ENCODE peak calls at places on chromosomes 5 and 9, in four cellular contexts. J, X, M and C are unnamed samples.
A peak's percentile ranks its signal among the peaks of the same experiment; 100 is the strongest.

GRCh38 chr5:97044057-97044456 is 98.4 kb downstream of the LIX1 start:
- DNase-seq in J (peak; percentile 59), X (no peak), M (no peak), C (no peak)

GRCh38 chr5:112628219-112628618 is 109.5 kb upstream of the APC start:
- DNase-seq in J (peak; percentile 56), X (peak; percentile 36), M (no peak), C (peak; percentile 94)

GRCh38 chr5:94174748-94175411 is 433.5 kb upstream of the POU5F2 start:
- DNase-seq in J (no peak), X (no peak), M (no peak), C (no peak)

GRCh38 chr5:154626876-154627552 is 128.2 kb upstream of the LARP1 start:
- DNase-seq in J (no peak), X (no peak), M (no peak), C (no peak)

GRCh38 chr9:4068914-4069313 is 231.0 kb downstream of the GLIS3 start:
- DNase-seq in J (no peak), X (no peak), M (no peak), C (no peak)

GRCh38 chr5:37553720-37554402 is 174.7 kb downstream of the WDR70 start:
- DNase-seq in J (no peak), X (no peak), M (no peak), C (no peak)

GRCh38 chr5:43078956-43079355 is 38.8 kb upstream of the ANXA2R start:
- DNase-seq in J (no peak), X (no peak), M (no peak), C (no peak)

GRCh38 chr9:99050292-99050911 is 54.5 kb upstream of the TGFBR1 start:
- DNase-seq in J (no peak), X (no peak), M (no peak), C (no peak)

GRCh38 chr5:101678494-101679193 is 617.4 kb downstream of the SLCO4C1 start:
- DNase-seq in J (peak; percentile 81), X (peak; percentile 74), M (peak; percentile 7), C (peak; percentile 48)

GRCh38 chr9:278651-279050 is 64.0 kb downstream of the DOCK8 start:
- DNase-seq in J (no peak), X (no peak), M (no peak), C (no peak)

GRCh38 chr9:91101598-91102168 is 260.0 kb downstream of the AUH start:
- DNase-seq in J (no peak), X (no peak), M (no peak), C (peak; percentile 95)

GRCh38 chr9:91221332-91221731 is 140.4 kb downstream of the AUH start:
- DNase-seq in J (no peak), X (no peak), M (no peak), C (no peak)

GRCh38 chr9:35682083-35682482 is 7.6 kb downstream of the TPM2 start:
- DNase-seq in J (no peak), X (no peak), M (no peak), C (no peak)

GRCh38 chr9:101508203-101508602 is 25.4 kb upstream of the RNF20 start:
- DNase-seq in J (no peak), X (no peak), M (no peak), C (no peak)

GRCh38 chr5:139636207-139636792 is 11.8 kb upstream of the CXXC5 start:
- DNase-seq in J (no peak), X (no peak), M (peak; percentile 97), C (peak; percentile 95)

GRCh38 chr9:17609312-17610005 is 30.6 kb downstream of the SH3GL2 start:
- DNase-seq in J (no peak), X (no peak), M (no peak), C (no peak)

GRCh38 chr5:91691592-91691991 is 308.5 kb upstream of the ARRDC3 start:
- DNase-seq in J (no peak), X (no peak), M (no peak), C (no peak)

GRCh38 chr9:36293918-36294317 is 35.7 kb upstream of the GNE start:
- DNase-seq in J (no peak), X (no peak), M (no peak), C (no peak)

GRCh38 chr5:164073013-164073535 is 567.7 kb downstream of the MAT2B start:
- DNase-seq in J (no peak), X (no peak), M (no peak), C (no peak)

GRCh38 chr5:32562841-32563240 is 22.5 kb upstream of the SUB1 start:
- DNase-seq in J (peak; percentile 8), X (peak; percentile 12), M (no peak), C (no peak)

GRCh38 chr9:95570150-95570549 is 53.4 kb upstream of the PTCH1 start:
- DNase-seq in J (no peak), X (no peak), M (no peak), C (no peak)

GRCh38 chr9:72262063-72262462 is 102.9 kb downstream of the ZFAND5 start:
- DNase-seq in J (no peak), X (no peak), M (no peak), C (no peak)

GRCh38 chr5:170787216-170787615 is 3.7 kb downstream of the GABRP start:
- DNase-seq in J (no peak), X (no peak), M (no peak), C (no peak)

GRCh38 chr9:116791314-116791713 is 104.2 kb downstream of the TRIM32 start:
- DNase-seq in J (no peak), X (no peak), M (no peak), C (no peak)

GRCh38 chr9:19493174-19493811 is 84.5 kb downstream of the ACER2 start:
- DNase-seq in J (peak; percentile 69), X (peak; percentile 67), M (peak; percentile 11), C (peak; percentile 19)

GRCh38 chr5:121189569-121190305 is 661.9 kb upstream of the FTMT start:
- DNase-seq in J (no peak), X (no peak), M (no peak), C (no peak)

GRCh38 chr5:125696762-125697161 is 726.4 kb upstream of the GRAMD2B start:
- DNase-seq in J (no peak), X (no peak), M (no peak), C (no peak)

GRCh38 chr5:40410231-40410861 is 269.4 kb upstream of the PTGER4 start:
- DNase-seq in J (no peak), X (no peak), M (no peak), C (no peak)

GRCh38 chr9:90024823-90025222 is 420.0 kb downstream of the GADD45G start:
- DNase-seq in J (no peak), X (no peak), M (no peak), C (no peak)

GRCh38 chr5:43422143-43422542 is 10.0 kb upstream of the CCL28 start:
- DNase-seq in J (no peak), X (no peak), M (no peak), C (no peak)

GRCh38 chr9:95505676-95506437 is 10.9 kb downstream of the PTCH1 start:
- DNase-seq in J (peak; percentile 93), X (peak; percentile 79), M (no peak), C (peak; percentile 77)

GRCh38 chr5:89388872-89389271 is 505.9 kb upstream of the MEF2C start:
- DNase-seq in J (no peak), X (no peak), M (no peak), C (peak; percentile 86)

GRCh38 chr9:129312731-129313130 is 134.7 kb upstream of the IER5L start:
- DNase-seq in J (no peak), X (no peak), M (no peak), C (no peak)

DNA sequence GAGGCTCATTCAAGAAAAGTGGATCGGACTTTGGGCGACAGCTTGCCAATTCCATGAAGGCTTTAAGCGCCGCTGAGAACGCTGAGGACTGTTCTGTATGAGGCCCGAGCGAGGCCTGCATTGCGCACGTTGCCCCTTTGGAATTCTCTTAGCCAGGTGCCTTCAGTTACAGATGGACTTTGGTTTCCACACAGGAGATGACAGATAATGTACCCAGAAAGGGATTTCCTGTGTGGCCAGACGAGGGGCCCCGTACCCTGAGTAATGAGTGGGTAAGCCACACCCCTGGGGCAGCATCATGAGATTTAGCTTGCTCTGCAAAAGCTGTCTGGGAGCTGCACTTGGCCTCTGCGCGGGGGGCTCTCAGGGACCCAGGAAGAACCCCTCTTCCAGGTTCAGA is 179.9 kb downstream of the OLFM1 start:
- DNase-seq in J (no peak), X (no peak), M (no peak), C (no peak)
- H3K9me3 ChIP-seq in J (no peaks in the 10 kb centered on the region), X (peaks cover 1% of the 10 kb centered on the region), M (no peaks in the 10 kb centered on the region), C (no peaks in the 10 kb centered on the region)

GRCh38 chr5:16573401-16573800 is 43.4 kb downstream of the RETREG1 start:
- DNase-seq in J (no peak), X (no peak), M (no peak), C (no peak)

GRCh38 chr5:16572289-16573015 is 44.3 kb downstream of the RETREG1 start:
- DNase-seq in J (no peak), X (no peak), M (no peak), C (no peak)

GRCh38 chr5:16578474-16578883 is 38.3 kb downstream of the RETREG1 start:
- DNase-seq in J (no peak), X (no peak), M (no peak), C (no peak)

GRCh38 chr5:16577677-16578076 is 39.1 kb downstream of the RETREG1 start:
- DNase-seq in J (no peak), X (no peak), M (no peak), C (no peak)

GRCh38 chr5:16574789-16575785 is 41.7 kb downstream of the RETREG1 start:
- DNase-seq in J (peak; percentile 46), X (peak; percentile 31), M (no peak), C (no peak)
- H3K9ac ChIP-seq in J (no peak overlapping the region), X (no peak overlapping the region), M (no peak overlapping the region), C (no peak overlapping the region)

DNA sequence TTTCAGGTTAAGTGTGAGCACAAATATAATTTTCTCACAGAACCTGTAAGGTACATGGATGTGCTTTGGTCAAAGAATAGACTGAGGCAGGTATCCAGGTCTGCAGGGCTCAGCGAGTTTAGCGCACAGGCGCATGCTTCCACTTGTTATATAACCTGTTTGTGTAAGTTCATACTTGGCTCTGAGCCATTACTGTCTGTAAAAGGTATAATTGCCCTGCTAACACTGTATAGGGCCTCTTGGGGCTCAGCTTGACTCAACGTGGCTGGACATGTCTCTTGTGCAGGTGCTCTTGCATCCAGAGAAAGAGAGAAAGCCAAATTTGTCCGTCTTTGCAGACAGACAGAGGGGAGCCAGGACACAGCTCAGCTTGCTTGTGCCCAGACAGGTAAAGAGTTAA is 759.6 kb downstream of the MTRR start:
- DNase-seq in J (no peak), X (no peak), M (no peak), C (no peak)
- H3K9me3 ChIP-seq in J (no peaks in the 10 kb centered on the region), X (peaks cover 1% of the 10 kb centered on the region), M (no peaks in the 10 kb centered on the region), C (no peaks in the 10 kb centered on the region)

GRCh38 chr5:79227484-79227995 is 8.4 kb upstream of the JMY start:
- DNase-seq in J (no peak), X (no peak), M (no peak), C (no peak)
- H3K9ac ChIP-seq in J (no peak overlapping the region), X (no peak overlapping the region), M (no peak overlapping the region), C (no peak overlapping the region)

GRCh38 chr9:135916998-135917397 is 9.7 kb upstream of the CAMSAP1 start:
- DNase-seq in J (no peak), X (no peak), M (no peak), C (no peak)
- H3K9me3 ChIP-seq in J (peaks cover 41% of the 10 kb centered on the region), X (peaks cover 47% of the 10 kb centered on the region), M (peaks cover 12% of the 10 kb centered on the region), C (no peaks in the 10 kb centered on the region)

GRCh38 chr9:134503301-134504105 is 138.1 kb upstream of the COL5A1 start:
- DNase-seq in J (no peak), X (no peak), M (no peak), C (no peak)
- H3K9ac ChIP-seq in J (no peak overlapping the region), X (no peak overlapping the region), M (no peak overlapping the region), C (no peak overlapping the region)

DNA sequence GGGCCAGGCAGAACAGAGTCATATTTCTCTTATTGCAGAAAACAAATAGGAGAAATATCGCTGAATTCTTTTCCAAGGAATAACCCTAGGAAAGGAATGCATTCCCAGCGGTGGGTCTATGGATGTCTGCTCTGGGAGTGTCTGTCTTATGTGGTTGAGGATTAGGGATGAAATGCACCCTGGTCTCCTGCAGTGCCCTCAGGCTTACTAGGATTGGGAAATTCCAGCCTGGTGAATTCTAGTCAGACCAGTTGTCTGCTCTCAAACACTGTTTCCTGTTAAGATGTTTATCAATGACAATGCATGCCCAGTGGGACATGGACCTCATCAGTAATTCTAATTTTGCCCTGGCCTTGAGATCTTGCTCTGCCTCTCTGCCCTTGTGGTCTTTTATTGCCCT is 136.1 kb upstream of the ELAVL2 start:
- DNase-seq in J (no peak), X (no peak), M (no peak), C (no peak)
- H3K9me3 ChIP-seq in J (no peaks in the 10 kb centered on the region), X (no peaks in the 10 kb centered on the region), M (no peaks in the 10 kb centered on the region), C (no peaks in the 10 kb centered on the region)